ENCODE peak calls at places on chromosomes 11 and 22, in five cellular contexts. One of them, this sample, is unnamed.

GRCh38 chr11:120108154-120108784 is 29.6 kb downstream of the TRIM29 start:
- DNase-seq in ovary: peak; percentile 34
- DNase-seq in A673: peak; percentile 75
- DNase-seq in pancreas: peak; percentile 39
- DNase-seq in GM12878: no peak
- DNase-seq in this sample: peak; percentile 85

GRCh38 chr11:122814401-122814800 is 23.9 kb upstream of the CRTAM start:
- DNase-seq in A673: no peak
- DNase-seq in GM12878: no peak
- DNase-seq in pancreas: no peak
- DNase-seq in ovary: no peak
- DNase-seq in this sample: no peak

GRCh38 chr11:101327908-101328307 is 198.3 kb upstream of the PGR start:
- DNase-seq in GM12878: no peak
- DNase-seq in ovary: no peak
- DNase-seq in A673: peak; percentile 20
- DNase-seq in pancreas: no peak
- DNase-seq in this sample: peak; percentile 24

GRCh38 chr11:64127267-64128072 is 38.4 kb downstream of the MACROD1 start:
- DNase-seq in A673: no peak
- DNase-seq in ovary: no peak
- DNase-seq in pancreas: no peak
- DNase-seq in GM12878: no peak
- DNase-seq in this sample: no peak

GRCh38 chr11:69468911-69469885 is 12.3 kb upstream of the LINC01488 start:
- DNase-seq in ovary: no peak
- DNase-seq in A673: no peak
- DNase-seq in GM12878: no peak
- DNase-seq in pancreas: no peak
- DNase-seq in this sample: no peak

GRCh38 chr11:72578991-72579815 is 95.0 kb downstream of the PDE2A start:
- DNase-seq in pancreas: no peak
- DNase-seq in ovary: no peak
- DNase-seq in GM12878: no peak
- DNase-seq in A673: no peak
- DNase-seq in this sample: no peak

GRCh38 chr11:114315749-114316368 is 19.7 kb downstream of the NNMT start:
- DNase-seq in GM12878: no peak
- DNase-seq in A673: no peak
- DNase-seq in pancreas: peak; percentile 50
- DNase-seq in ovary: no peak
- DNase-seq in this sample: no peak

GRCh38 chr11:60761436-60762190 is 4.9 kb downstream of the MS4A15 start:
- DNase-seq in GM12878: peak; percentile 49
- DNase-seq in A673: no peak
- DNase-seq in pancreas: no peak
- DNase-seq in ovary: no peak
- DNase-seq in this sample: no peak

GRCh38 chr11:79414644-79415317 is 26.0 kb downstream of the TENM4 start:
- DNase-seq in pancreas: no peak
- DNase-seq in GM12878: no peak
- DNase-seq in A673: no peak
- DNase-seq in ovary: peak; percentile 64
- DNase-seq in this sample: no peak

GRCh38 chr22:47625531-47626427 is 863.3 kb downstream of the TBC1D22A start:
- DNase-seq in GM12878: no peak
- DNase-seq in A673: no peak
- DNase-seq in pancreas: no peak
- DNase-seq in ovary: no peak
- DNase-seq in this sample: no peak

GRCh38 chr11:126355324-126355925 is at the start of gene ST3GAL4:
- DNase-seq in GM12878: peak; percentile 11
- DNase-seq in A673: peak; percentile 88
- DNase-seq in pancreas: peak; percentile 81
- DNase-seq in ovary: peak; percentile 88
- DNase-seq in this sample: peak; percentile 90

GRCh38 chr11:130260080-130260627 is 54.6 kb downstream of the ZBTB44 start:
- DNase-seq in ovary: no peak
- DNase-seq in A673: no peak
- DNase-seq in GM12878: no peak
- DNase-seq in pancreas: no peak
- DNase-seq in this sample: no peak

GRCh38 chr11:60801194-60801593 is 16.1 kb downstream of the MS4A10 start:
- DNase-seq in pancreas: no peak
- DNase-seq in A673: no peak
- DNase-seq in GM12878: no peak
- DNase-seq in ovary: no peak
- DNase-seq in this sample: no peak

GRCh38 chr11:81989093-81989492 is 744.6 kb downstream of the FAM181B start:
- DNase-seq in ovary: no peak
- DNase-seq in A673: no peak
- DNase-seq in pancreas: no peak
- DNase-seq in GM12878: no peak
- DNase-seq in this sample: no peak

GRCh38 chr22:46652930-46653331 is 32.7 kb downstream of the GRAMD4 start:
- DNase-seq in GM12878: no peak
- DNase-seq in pancreas: no peak
- DNase-seq in A673: no peak
- DNase-seq in ovary: no peak
- DNase-seq in this sample: peak; percentile 59

GRCh38 chr11:125379565-125380343 is 116.3 kb downstream of the FEZ1 start:
- DNase-seq in pancreas: no peak
- DNase-seq in ovary: no peak
- DNase-seq in A673: no peak
- DNase-seq in GM12878: no peak
- DNase-seq in this sample: no peak

GRCh38 chr11:117039270-117039669 is 59.0 kb downstream of the SIK3 start:
- DNase-seq in pancreas: no peak
- DNase-seq in GM12878: no peak
- DNase-seq in A673: no peak
- DNase-seq in ovary: no peak
- DNase-seq in this sample: no peak

GRCh38 chr11:32366671-32367070 is 68.7 kb downstream of the WT1 start:
- DNase-seq in pancreas: no peak
- DNase-seq in A673: no peak
- DNase-seq in GM12878: no peak
- DNase-seq in ovary: no peak
- DNase-seq in this sample: peak; percentile 81

GRCh38 chr22:37228106-37229011 is 15.7 kb downstream of the RAC2 start:
- DNase-seq in GM12878: no peak
- DNase-seq in A673: no peak
- DNase-seq in ovary: no peak
- DNase-seq in pancreas: no peak
- DNase-seq in this sample: no peak

GRCh38 chr11:92224394-92225205 is at the start of gene FAT3:
- DNase-seq in GM12878: no peak
- DNase-seq in A673: peak; percentile 82
- DNase-seq in ovary: peak; percentile 6
- DNase-seq in pancreas: no peak
- DNase-seq in this sample: peak; percentile 80

GRCh38 chr11:134628426-134628825 is 216.4 kb upstream of the B3GAT1 start:
- DNase-seq in A673: no peak
- DNase-seq in GM12878: no peak
- DNase-seq in pancreas: no peak
- DNase-seq in ovary: no peak
- DNase-seq in this sample: no peak

GRCh38 chr11:86800076-86800955 is at the start of gene PRSS23:
- DNase-seq in pancreas: peak; percentile 74
- DNase-seq in A673: peak; percentile 72
- DNase-seq in GM12878: no peak
- DNase-seq in ovary: peak; percentile 67
- DNase-seq in this sample: peak; percentile 72

GRCh38 chr11:124840666-124841065 is 24.6 kb upstream of the ROBO3 start:
- DNase-seq in ovary: no peak
- DNase-seq in GM12878: no peak
- DNase-seq in pancreas: no peak
- DNase-seq in A673: no peak
- DNase-seq in this sample: no peak

GRCh38 chr22:20487715-20488114 is 7.9 kb downstream of the KLHL22 start:
- DNase-seq in A673: no peak
- DNase-seq in ovary: no peak
- DNase-seq in pancreas: no peak
- DNase-seq in GM12878: no peak
- DNase-seq in this sample: no peak

GRCh38 chr11:12150831-12151382 is 40.5 kb downstream of the MICAL2 start:
- DNase-seq in ovary: no peak
- DNase-seq in A673: no peak
- DNase-seq in pancreas: no peak
- DNase-seq in GM12878: no peak
- DNase-seq in this sample: no peak

GRCh38 chr22:47113880-47114415 is 351.5 kb downstream of the TBC1D22A start:
- DNase-seq in A673: no peak
- DNase-seq in ovary: no peak
- DNase-seq in GM12878: no peak
- DNase-seq in pancreas: no peak
- DNase-seq in this sample: no peak

GRCh38 chr11:133619973-133620372 is 87.7 kb upstream of the OPCML start:
- DNase-seq in pancreas: no peak
- DNase-seq in A673: no peak
- DNase-seq in GM12878: peak; percentile 2
- DNase-seq in ovary: no peak
- DNase-seq in this sample: peak; percentile 28
- TF ChIP-seq CTCF in pancreas: no peak
- TF ChIP-seq CTCF in A673: no peak
- TF ChIP-seq CTCF in GM12878: peak; percentile 53
- TF ChIP-seq CTCF in ovary: no peak
- TF ChIP-seq CTCF in this sample: no peak

DNA sequence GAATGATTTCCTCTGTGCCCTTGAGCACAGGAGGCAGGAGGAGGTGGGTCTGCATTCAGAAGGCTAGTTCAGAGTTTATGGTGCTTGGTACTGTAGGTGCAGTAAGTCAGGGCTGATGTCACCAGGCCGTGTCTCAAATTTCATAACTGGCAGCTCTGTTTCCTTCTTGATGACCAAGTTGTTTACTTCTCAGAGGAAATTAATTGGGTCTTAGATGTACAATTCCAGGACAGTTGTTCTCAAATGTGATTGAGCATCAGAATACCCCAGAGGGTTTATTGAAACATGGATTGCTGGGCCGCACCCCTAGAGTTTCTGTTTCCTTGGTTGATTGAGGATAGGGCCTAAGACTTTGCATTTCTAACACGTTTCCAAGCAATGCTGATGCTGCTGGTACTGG is 6.2 kb downstream of the AMOTL1 start:
- DNase-seq in pancreas: no peak
- DNase-seq in A673: no peak
- DNase-seq in ovary: no peak
- DNase-seq in GM12878: no peak
- DNase-seq in this sample: no peak
- H3K4me1 ChIP-seq in pancreas: no peaks in the 10 kb centered on the region
- H3K4me1 ChIP-seq in A673: peaks cover 35% of the 10 kb centered on the region
- H3K4me1 ChIP-seq in ovary: peaks cover 5% of the 10 kb centered on the region
- H3K4me1 ChIP-seq in GM12878: no peaks in the 10 kb centered on the region
- H3K4me1 ChIP-seq in this sample: no peaks in the 10 kb centered on the region

GRCh38 chr11:6481924-6482275 is 599 bp downstream of the TIMM10B start:
- DNase-seq in GM12878: no peak
- DNase-seq in A673: no peak
- DNase-seq in pancreas: no peak
- DNase-seq in ovary: no peak
- DNase-seq in this sample: no peak
- H3K4me3 ChIP-seq in GM12878: peak overlapping the region; percentile 93
- H3K4me3 ChIP-seq in A673: peak overlapping the region; percentile 88
- H3K4me3 ChIP-seq in pancreas: peak overlapping the region; percentile 77
- H3K4me3 ChIP-seq in ovary: peak overlapping the region; percentile 67
- H3K4me3 ChIP-seq in this sample: peak overlapping the region; percentile 79

GRCh38 chr22:40627612-40628011 is 8.9 kb downstream of the MRTFA start:
- DNase-seq in ovary: no peak
- DNase-seq in A673: no peak
- DNase-seq in GM12878: no peak
- DNase-seq in pancreas: no peak
- DNase-seq in this sample: no peak
- TF ChIP-seq CTCF in ovary: no peak
- TF ChIP-seq CTCF in A673: no peak
- TF ChIP-seq CTCF in GM12878: no peak
- TF ChIP-seq CTCF in pancreas: no peak
- TF ChIP-seq CTCF in this sample: no peak

GRCh38 chr11:96465537-96465936 is 75.7 kb downstream of the JRKL start:
- DNase-seq in A673: no peak
- DNase-seq in GM12878: no peak
- DNase-seq in pancreas: no peak
- DNase-seq in ovary: no peak
- DNase-seq in this sample: no peak
- H3K4me1 ChIP-seq in A673: peaks cover 6% of the 10 kb centered on the region
- H3K4me1 ChIP-seq in GM12878: no peaks in the 10 kb centered on the region
- H3K4me1 ChIP-seq in pancreas: no peaks in the 10 kb centered on the region
- H3K4me1 ChIP-seq in ovary: no peaks in the 10 kb centered on the region
- H3K4me1 ChIP-seq in this sample: peaks cover 17% of the 10 kb centered on the region

GRCh38 chr11:65574147-65574962 is 1.5 kb upstream of the EHBP1L1 start:
- DNase-seq in A673: peak; percentile 94
- DNase-seq in GM12878: peak; percentile 82
- DNase-seq in pancreas: peak; percentile 92
- DNase-seq in ovary: peak; percentile 86
- DNase-seq in this sample: peak; percentile 81

GRCh38 chr11:65576232-65576866 is 496 bp downstream of the EHBP1L1 start:
- DNase-seq in pancreas: no peak
- DNase-seq in GM12878: no peak
- DNase-seq in A673: no peak
- DNase-seq in ovary: peak; percentile 59
- DNase-seq in this sample: no peak

GRCh38 chr11:65573391-65574146 is 1.2 kb downstream of the FAM89B start:
- DNase-seq in A673: no peak
- DNase-seq in GM12878: no peak
- DNase-seq in ovary: peak; percentile 44
- DNase-seq in pancreas: no peak
- DNase-seq in this sample: no peak

GRCh38 chr11:65575568-65576231 is at the start of gene EHBP1L1:
- DNase-seq in pancreas: no peak
- DNase-seq in A673: peak; percentile 78
- DNase-seq in GM12878: peak; percentile 70
- DNase-seq in ovary: peak; percentile 61
- DNase-seq in this sample: peak; percentile 65

GRCh38 chr11:65574963-65575567 is 788 bp upstream of the EHBP1L1 start:
- DNase-seq in pancreas: peak; percentile 77
- DNase-seq in ovary: no peak
- DNase-seq in GM12878: no peak
- DNase-seq in A673: peak; percentile 55
- DNase-seq in this sample: no peak
- H3K4me3 ChIP-seq in pancreas: peak overlapping the region; percentile 87
- H3K4me3 ChIP-seq in ovary: peak overlapping the region; percentile 69
- H3K4me3 ChIP-seq in GM12878: peak overlapping the region; percentile 97
- H3K4me3 ChIP-seq in A673: peak overlapping the region; percentile 87
- H3K4me3 ChIP-seq in this sample: peak overlapping the region; percentile 45

GRCh38 chr11:8070417-8071101 is 10.5 kb upstream of the TUB start:
- DNase-seq in GM12878: no peak
- DNase-seq in A673: peak; percentile 46
- DNase-seq in pancreas: no peak
- DNase-seq in ovary: no peak
- DNase-seq in this sample: peak; percentile 67
- TF ChIP-seq CTCF in GM12878: peak; percentile 37
- TF ChIP-seq CTCF in A673: peak; percentile 51
- TF ChIP-seq CTCF in pancreas: no peak
- TF ChIP-seq CTCF in ovary: no peak
- TF ChIP-seq CTCF in this sample: peak; percentile 57